ENCODE peak calls at places on chromosomes 5 and 9, in seven cellular contexts. V, K, Z, Y, I, J and M are unnamed samples.
A peak's percentile ranks its signal among the peaks of the same experiment; 100 is the strongest.

GRCh38 chr5:95841914-95842812 is 19.6 kb upstream of the GLRX start:
- DNase-seq in Z (no peak), I (no peak), J (peak; percentile 82), V (no peak), Y (no peak), K (no peak), M (peak; percentile 69)

GRCh38 chr5:176152191-176152932 is 85.9 kb upstream of the SIMC1 start:
- DNase-seq in V (peak; percentile 75), Y (no peak), Z (no peak), I (no peak), K (no peak), J (no peak), M (no peak)

GRCh38 chr5:172133359-172134029 is 54.5 kb downstream of the STK10 start:
- DNase-seq in K (peak; percentile 46), J (peak; percentile 45), V (peak; percentile 78), Z (no peak), Y (peak; percentile 97), I (peak; percentile 91), M (peak; percentile 97)

GRCh38 chr9:13171261-13171660 is 108.2 kb downstream of the MPDZ start:
- DNase-seq in V (no peak), Y (no peak), K (no peak), I (no peak), J (no peak), Z (no peak), M (peak; percentile 37)

GRCh38 chr9:116275418-116276295 is 122.1 kb downstream of the PAPPA start:
- DNase-seq in K (no peak), V (no peak), Y (no peak), I (no peak), Z (no peak), J (no peak), M (no peak)

GRCh38 chr5:166909926-166910325 is 1381.5 kb upstream of the WWC1 start:
- DNase-seq in V (no peak), K (no peak), I (no peak), Z (no peak), Y (peak; percentile 12), J (no peak), M (no peak)

GRCh38 chr9:71604197-71605063 is 163.9 kb downstream of the CEMIP2 start:
- DNase-seq in V (peak; percentile 82), Y (no peak), J (no peak), K (peak; percentile 71), Z (peak; percentile 76), I (peak; percentile 72), M (peak; percentile 79)

GRCh38 chr5:80153586-80154126 is 102.2 kb downstream of the SERINC5 start:
- DNase-seq in K (no peak), V (no peak), Y (no peak), I (no peak), Z (no peak), J (no peak), M (no peak)

GRCh38 chr5:109701779-109702178 is 12.1 kb downstream of the MAN2A1 start:
- DNase-seq in I (no peak), K (no peak), Z (no peak), Y (no peak), J (no peak), V (no peak), M (peak; percentile 50)

GRCh38 chr9:93673271-93673843 is 97.0 kb downstream of the PHF2 start:
- DNase-seq in J (no peak), I (peak; percentile 37), Y (no peak), V (peak; percentile 48), Z (peak; percentile 50), K (peak; percentile 14), M (no peak)

GRCh38 chr5:148957591-148958202 is 105.2 kb downstream of the SH3TC2 start:
- DNase-seq in Z (no peak), V (no peak), I (no peak), Y (no peak), K (peak; percentile 45), J (peak; percentile 35), M (no peak)

GRCh38 chr5:90528704-90529233 is 615 bp downstream of the LYSMD3 start:
- DNase-seq in J (no peak), Y (no peak), K (peak; percentile 24), Z (no peak), V (no peak), I (peak; percentile 52), M (peak; percentile 11)

GRCh38 chr9:84759300-84759750 is 89.8 kb downstream of the NTRK2 start:
- DNase-seq in I (no peak), K (no peak), Z (no peak), J (no peak), Y (peak; percentile 46), V (no peak), M (no peak)

GRCh38 chr9:37706290-37706689 is 47.3 kb upstream of the TRMT10B start:
- DNase-seq in J (no peak), K (no peak), Z (no peak), V (no peak), Y (no peak), I (no peak), M (no peak)

GRCh38 chr5:158026248-158027031 is 167.5 kb upstream of the CLINT1 start:
- DNase-seq in I (no peak), Y (no peak), V (peak; percentile 11), K (no peak), J (no peak), Z (no peak), M (no peak)

GRCh38 chr5:91339053-91339710 is 43.9 kb downstream of the ARRDC3 start:
- DNase-seq in K (no peak), J (no peak), V (no peak), Z (no peak), I (no peak), Y (peak; percentile 47), M (no peak)

GRCh38 chr9:107584186-107584585 is 94.6 kb upstream of the KLF4 start:
- DNase-seq in Z (no peak), V (peak; percentile 76), J (no peak), Y (no peak), I (no peak), K (no peak), M (no peak)

GRCh38 chr5:68446070-68446357 is 230.5 kb downstream of the PIK3R1 start:
- DNase-seq in Z (no peak), V (no peak), I (no peak), Y (no peak), J (no peak), K (no peak), M (no peak)

GRCh38 chr5:172008689-172009141 is 2.3 kb upstream of the FBXW11 start:
- DNase-seq in Y (no peak), Z (no peak), V (no peak), I (no peak), J (no peak), K (no peak), M (no peak)

GRCh38 chr5:124460666-124461065 is 285.8 kb downstream of the ZNF608 start:
- DNase-seq in Y (no peak), I (no peak), J (no peak), V (no peak), Z (no peak), K (no peak), M (no peak)

GRCh38 chr9:92324889-92325268 is 271 bp downstream of the NOL8 start:
- DNase-seq in K (no peak), J (peak; percentile 38), I (no peak), V (no peak), Z (no peak), Y (peak; percentile 16), M (no peak)

GRCh38 chr5:151134228-151134627 is 23.4 kb downstream of the ANXA6 start:
- DNase-seq in Z (no peak), Y (no peak), V (peak; percentile 84), K (no peak), J (peak; percentile 41), I (no peak), M (peak; percentile 45)

GRCh38 chr5:78544531-78545200 is 103.9 kb downstream of the LHFPL2 start:
- DNase-seq in Z (no peak), K (no peak), Y (no peak), I (no peak), J (no peak), V (peak; percentile 60), M (no peak)

GRCh38 chr9:7143801-7144200 is 386.0 kb downstream of the KDM4C start:
- DNase-seq in J (no peak), Y (no peak), K (no peak), V (no peak), I (no peak), Z (no peak), M (peak; percentile 95)

GRCh38 chr5:142872795-142873194 is 102.6 kb downstream of the ARHGAP26 start:
- DNase-seq in Y (peak; percentile 67), J (peak; percentile 88), V (peak; percentile 86), I (no peak), Z (no peak), K (no peak), M (peak; percentile 58)

GRCh38 chr9:34513567-34514214 is 9.1 kb downstream of the ENHO start:
- DNase-seq in Y (no peak), J (no peak), V (peak; percentile 91), Z (no peak), I (no peak), K (no peak), M (no peak)

GRCh38 chr5:149170292-149170691 is 29.0 kb downstream of the ABLIM3 start:
- DNase-seq in V (no peak), K (no peak), Z (peak; percentile 49), I (no peak), J (no peak), Y (no peak), M (no peak)

GRCh38 chr5:7764452-7764851 is 86.5 kb downstream of the CFAP90 start:
- DNase-seq in Z (no peak), K (no peak), J (no peak), V (no peak), I (no peak), Y (no peak), M (no peak)

GRCh38 chr5:40775085-40775845 is 19.5 kb upstream of the TTC33 start:
- DNase-seq in Y (no peak), Z (no peak), J (no peak), V (no peak), I (no peak), K (no peak), M (no peak)

GRCh38 chr5:158923799-158924551 is 175.7 kb downstream of the EBF1 start:
- DNase-seq in V (no peak), Z (no peak), Y (no peak), J (no peak), K (no peak), I (no peak), M (no peak)

GRCh38 chr5:119302449-119302848 is 53.4 kb upstream of the TNFAIP8 start:
- DNase-seq in Z (no peak), Y (no peak), I (no peak), J (no peak), K (no peak), V (no peak), M (no peak)

GRCh38 chr5:66113160-66113559 is 30.9 kb upstream of the SREK1 start:
- DNase-seq in I (peak; percentile 84), Y (peak; percentile 16), J (peak; percentile 64), V (no peak), Z (no peak), K (no peak), M (peak; percentile 87)

GRCh38 chr5:107966216-107966615 is 295.5 kb upstream of the EFNA5 start:
- DNase-seq in J (no peak), Z (no peak), I (no peak), V (peak; percentile 60), K (no peak), Y (no peak), M (no peak)

GRCh38 chr5:50623666-50624065 is 42.8 kb upstream of the PARP8 start:
- DNase-seq in V (peak; percentile 55), Y (peak; percentile 32), J (peak; percentile 42), I (peak; percentile 13), Z (no peak), K (no peak), M (no peak)

GRCh38 chr9:98532574-98532973 is 176.2 kb downstream of the GABBR2 start:
- DNase-seq in V (no peak), Y (no peak), K (no peak), I (no peak), Z (no peak), J (no peak), M (no peak)

GRCh38 chr9:106927916-106928315 is 65.0 kb downstream of the ZNF462 start:
- DNase-seq in K (no peak), V (peak; percentile 80), Z (no peak), I (no peak), J (no peak), Y (no peak), M (peak; percentile 34)

GRCh38 chr5:168468836-168469235 is 17.4 kb upstream of the RARS1 start:
- DNase-seq in K (no peak), I (peak; percentile 7), Y (no peak), Z (no peak), V (no peak), J (no peak), M (no peak)

GRCh38 chr5:15008476-15008875 is 136.9 kb upstream of the ANKH start:
- DNase-seq in J (peak; percentile 81), Z (peak; percentile 90), K (no peak), I (peak; percentile 88), Y (peak; percentile 71), V (peak; percentile 98), M (peak; percentile 98)